ENCODE peak calls at places on chromosomes 12 and 14, in five cellular contexts. X, V, D, J and C are unnamed samples. For H3K27me3, the result is how much of the 10 kb centered on the place peaks cover.

GRCh38 chr14:42779024-42779423 is 1172.3 kb downstream of the LRFN5 start:
- DNase-seq in X (no peak), V (no peak), D (no peak), J (no peak), C (no peak)

GRCh38 chr12:121894633-121895032 is 6.0 kb downstream of the PSMD9 start:
- DNase-seq in X (no peak), V (peak), D (peak), J (peak), C (no peak)

GRCh38 chr12:114685320-114685781 is 1.4 kb upstream of the TBX3 start:
- DNase-seq in X (no peak), V (no peak), D (no peak), J (no peak), C (no peak)

GRCh38 chr12:3202734-3203446 is 125.7 kb downstream of the TSPAN9 start:
- DNase-seq in X (peak), V (no peak), D (peak), J (no peak), C (no peak)

GRCh38 chr12:52207895-52208294 is 16.1 kb upstream of the KRT80 start:
- DNase-seq in X (peak), V (peak), D (no peak), J (no peak), C (no peak)

GRCh38 chr14:26694521-26694920 is 96.7 kb upstream of the NOVA1 start:
- DNase-seq in X (no peak), V (no peak), D (no peak), J (no peak), C (no peak)

GRCh38 chr14:67269338-67270060 is 28.3 kb downstream of the PALS1 start:
- DNase-seq in X (no peak), V (peak), D (peak), J (peak), C (peak)

GRCh38 chr12:12975322-12976077 is 23.5 kb upstream of the GPRC5D start:
- DNase-seq in X (peak), V (peak), D (no peak), J (peak), C (no peak)

GRCh38 chr14:90703841-90704240 is 112.4 kb downstream of the TTC7B start:
- DNase-seq in X (no peak), V (no peak), D (no peak), J (no peak), C (no peak)

GRCh38 chr14:55957950-55958349 is 160.3 kb upstream of the PELI2 start:
- DNase-seq in X (peak), V (peak), D (no peak), J (no peak), C (no peak)

GRCh38 chr14:61678966-61679365 is 16.3 kb upstream of the HIF1A start:
- DNase-seq in X (no peak), V (peak), D (no peak), J (no peak), C (no peak)

GRCh38 chr12:103742349-103742784 is 98.7 kb downstream of the NT5DC3 start:
- DNase-seq in X (peak), V (peak), D (no peak), J (no peak), C (peak)

GRCh38 chr12:78864483-78865296 is at the start of gene SYT1:
- DNase-seq in X (peak), V (peak), D (peak), J (peak), C (peak)

GRCh38 chr12:104522985-104523719 is 66.4 kb downstream of the CHST11 start:
- DNase-seq in X (no peak), V (no peak), D (no peak), J (no peak), C (no peak)

GRCh38 chr14:52951730-52952481 is 1.1 kb upstream of the FERMT2 start:
- DNase-seq in X (peak), V (peak), D (peak), J (peak), C (no peak)

GRCh38 chr12:99372257-99372933 is 275.2 kb upstream of the GARIN6 start:
- DNase-seq in X (no peak), V (no peak), D (no peak), J (no peak), C (no peak)

GRCh38 chr14:56224691-56225681 is 106.8 kb downstream of the PELI2 start:
- DNase-seq in X (no peak), V (no peak), D (peak), J (no peak), C (no peak)

GRCh38 chr14:104224516-104225281 is 86.3 kb downstream of the KIF26A start:
- DNase-seq in X (no peak), V (no peak), D (peak), J (no peak), C (no peak)

GRCh38 chr12:66774921-66775320 is 96.0 kb upstream of the GRIP1 start:
- DNase-seq in X (no peak), V (no peak), D (no peak), J (no peak), C (no peak)

GRCh38 chr12:21607701-21608100 is 3.1 kb upstream of the GYS2 start:
- DNase-seq in X (no peak), V (peak), D (peak), J (no peak), C (peak)

GRCh38 chr12:82069931-82070514 is 288.2 kb downstream of the CCDC59 start:
- DNase-seq in X (no peak), V (no peak), D (no peak), J (no peak), C (no peak)

GRCh38 chr12:107244584-107244983 is 151.2 kb upstream of the CRY1 start:
- DNase-seq in X (no peak), V (no peak), D (no peak), J (no peak), C (no peak)

GRCh38 chr12:33432992-33433391 is 6.6 kb downstream of the SYT10 start:
- DNase-seq in X (no peak), V (no peak), D (no peak), J (no peak), C (no peak)

GRCh38 chr12:27226319-27226984 is 17.6 kb upstream of the STK38L start:
- DNase-seq in X (peak), V (peak), D (peak), J (no peak), C (no peak)

GRCh38 chr12:89932950-89933349 is 224.3 kb upstream of the ATP2B1 start:
- DNase-seq in X (peak), V (peak), D (no peak), J (peak), C (no peak)

GRCh38 chr12:53670308-53670707 is 5.6 kb downstream of the ATP5MC2 start:
- DNase-seq in X (no peak), V (peak), D (no peak), J (no peak), C (no peak)

GRCh38 chr14:97395068-97395467 is 597.9 kb downstream of the VRK1 start:
- DNase-seq in X (no peak), V (no peak), D (no peak), J (no peak), C (no peak)

GRCh38 chr14:20652996-20653975 is 11.8 kb upstream of the OR6S1 start:
- DNase-seq in X (peak), V (peak), D (peak), J (peak), C (no peak)

GRCh38 chr12:97837401-97837800 is 374.8 kb downstream of the RMST start:
- DNase-seq in X (peak), V (peak), D (peak), J (no peak), C (no peak)

GRCh38 chr12:80353254-80353653 is 90.8 kb upstream of the PTPRQ start:
- DNase-seq in X (peak), V (peak), D (peak), J (peak), C (peak)

GRCh38 chr14:95329941-95330340 is 10.2 kb upstream of the CLMN start:
- DNase-seq in X (no peak), V (no peak), D (no peak), J (no peak), C (no peak)

GRCh38 chr14:61542848-61543790 is 152.2 kb upstream of the HIF1A start:
- DNase-seq in X (no peak), V (no peak), D (no peak), J (no peak), C (no peak)

GRCh38 chr12:94585624-94586023 is 64.7 kb downstream of the TMCC3 start:
- DNase-seq in X (no peak), V (no peak), D (no peak), J (no peak), C (no peak)

DNA sequence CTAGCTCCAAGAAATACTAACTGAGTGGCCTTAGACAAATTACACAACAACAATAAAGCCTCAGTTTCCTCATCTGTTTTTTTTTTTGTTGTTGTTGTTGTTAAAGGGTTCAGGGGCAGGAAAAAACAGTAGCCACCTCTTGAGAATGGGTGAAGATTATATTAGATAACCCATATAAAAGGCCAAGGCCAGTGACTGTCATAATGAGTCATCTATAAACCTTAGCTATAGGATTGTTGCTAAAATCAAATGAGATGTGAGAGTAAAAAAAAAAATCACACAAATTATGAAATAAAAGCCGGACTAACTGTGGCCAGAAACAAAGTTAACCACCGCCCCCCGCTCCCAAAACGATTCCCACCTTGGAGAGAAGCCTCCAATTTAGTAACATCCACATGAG is 1.3 kb downstream of the NAA25 start:
- DNase-seq in X (no peak), V (no peak), D (no peak), J (no peak), C (no peak)
- H3K4me3 ChIP-seq in X (peak), V (peak), D (peak), J (peak), C (peak)

DNA sequence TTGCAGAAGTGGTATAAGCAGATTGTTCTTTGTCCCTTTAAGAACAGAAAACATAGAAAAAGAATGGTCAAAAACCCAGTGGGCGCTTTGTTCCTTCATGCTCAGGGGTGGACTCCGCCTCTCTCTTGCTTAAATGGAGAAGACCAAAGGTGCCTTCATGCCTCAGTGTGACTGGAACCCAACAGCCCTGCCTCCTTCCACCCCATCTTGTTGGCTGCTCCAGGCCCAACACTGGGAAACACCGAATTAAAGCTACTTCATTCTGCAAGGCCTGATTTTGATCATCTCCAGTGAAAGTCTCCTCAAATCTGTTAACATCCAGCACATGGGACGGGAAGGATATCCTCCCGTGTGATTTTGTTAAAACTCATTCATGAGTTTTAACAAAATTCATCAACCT is 103.7 kb downstream of the BCL11B start:
- DNase-seq in X (no peak), V (no peak), D (no peak), J (no peak), C (no peak)
- H3K27me3 ChIP-seq in X (under half), V (under half), D (under half), J (under half), C (under half)

DNA sequence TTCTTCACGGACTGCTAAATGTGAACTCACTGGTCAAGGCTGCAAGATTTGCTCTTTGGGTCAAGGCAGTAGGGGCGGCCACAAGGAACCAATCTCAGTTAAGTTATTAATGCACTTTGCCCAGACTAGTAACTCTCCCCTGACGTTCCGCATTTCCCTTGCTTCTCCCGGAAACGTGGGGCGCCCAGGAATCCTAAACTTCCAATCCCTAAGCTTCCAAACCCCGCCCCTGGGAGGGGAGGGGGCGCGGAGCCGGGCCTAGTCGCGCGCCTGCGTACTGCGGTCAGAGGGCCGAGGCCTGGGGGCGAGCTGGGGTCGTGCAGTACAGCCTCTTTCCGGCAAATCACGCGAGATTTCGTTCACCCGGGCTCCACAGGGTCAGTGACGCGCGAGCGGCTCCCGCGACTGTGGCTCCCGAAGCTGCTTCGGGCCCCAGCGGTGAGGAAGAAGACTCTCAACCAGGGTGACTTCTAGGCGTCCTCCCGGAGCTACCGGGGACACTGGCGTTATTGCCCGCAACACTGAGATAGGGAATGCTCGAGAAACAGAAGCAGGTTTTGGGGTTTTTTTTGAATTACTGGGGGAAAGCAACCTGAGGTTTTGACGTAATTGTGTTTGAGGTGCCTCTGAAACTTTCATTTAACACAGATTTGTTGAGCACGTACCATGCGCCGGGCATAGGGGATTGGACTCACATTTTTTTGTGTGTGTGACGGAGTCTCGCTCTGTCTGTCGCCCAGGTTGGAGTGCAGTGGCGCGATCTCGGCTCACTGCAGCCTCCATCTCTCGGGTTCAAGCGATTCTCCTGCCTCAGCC is at the start of gene PTGR2:
- DNase-seq in X (peak), V (peak), D (peak), J (peak), C (peak)
- TF ChIP-seq CTCF in X (peak), V (no peak), D (no peak), J (peak), C (no peak)

DNA sequence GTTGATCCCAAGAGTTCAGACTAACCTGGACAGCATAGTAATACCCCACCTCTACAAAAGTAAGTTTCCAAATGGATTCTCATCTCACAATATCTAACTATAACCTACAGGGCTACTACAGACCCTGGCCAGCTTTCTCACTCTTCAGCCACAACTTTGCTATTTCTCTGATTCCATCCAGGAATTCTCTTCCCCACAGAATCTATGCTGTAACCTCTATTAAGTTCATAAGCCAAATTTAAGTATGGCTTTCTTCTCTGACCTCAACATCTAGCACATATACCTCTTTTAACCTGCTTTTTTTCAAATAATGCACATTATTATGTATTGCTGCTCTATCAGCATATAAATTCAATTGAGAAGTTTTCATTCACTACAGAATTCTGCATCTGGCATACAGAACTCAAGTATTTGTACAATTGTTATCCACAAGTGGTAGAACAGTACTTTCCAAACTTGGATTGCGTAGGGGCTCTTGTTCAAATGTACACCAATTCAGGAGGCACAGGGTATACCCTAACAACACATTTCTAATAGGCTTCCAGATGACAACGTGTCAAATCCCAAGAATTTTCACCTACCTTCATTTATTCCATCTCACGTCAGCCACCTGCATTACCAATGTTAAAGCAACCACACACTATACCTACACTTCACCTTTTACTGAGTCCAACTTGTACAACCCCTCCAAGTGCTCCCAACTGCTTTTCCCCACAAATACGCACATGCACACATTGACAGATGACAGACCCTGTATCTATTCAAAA is 3.8 kb downstream of the RPS29 start:
- DNase-seq in X (no peak), V (no peak), D (no peak), J (no peak), C (no peak)
- H3K4me3 ChIP-seq in X (no peak), V (no peak), D (no peak), J (no peak), C (no peak)

DNA sequence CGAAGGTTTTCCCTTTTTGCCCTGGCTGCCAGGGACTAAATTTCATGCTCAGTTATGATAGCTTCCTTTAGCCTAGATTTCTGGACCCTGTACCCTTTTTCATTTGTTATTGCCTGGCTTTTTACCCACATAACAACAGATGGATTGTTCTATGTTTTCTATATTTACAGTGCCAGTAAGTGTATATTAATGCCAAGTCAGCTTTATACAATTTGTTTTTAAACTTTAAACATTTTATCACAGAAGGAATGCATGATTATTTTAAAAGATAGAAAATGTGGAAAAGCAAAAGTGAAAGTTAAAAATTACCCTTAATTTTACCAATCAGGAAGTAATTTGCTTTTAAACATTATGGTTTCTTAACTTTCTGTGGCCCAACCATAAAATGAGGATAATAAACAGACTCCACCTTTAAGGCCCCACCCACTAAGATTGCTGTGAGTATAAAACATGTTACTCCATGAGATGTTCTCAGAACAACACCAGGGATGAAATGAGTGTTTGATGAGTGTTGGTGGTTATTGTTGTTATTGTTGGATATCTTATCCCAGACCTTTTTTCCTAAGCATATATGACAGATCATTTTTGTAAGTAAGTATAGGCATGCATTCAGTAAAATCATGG is 496.7 kb downstream of the EGLN3 start:
- DNase-seq in X (no peak), V (no peak), D (no peak), J (no peak), C (no peak)
- H3K27me3 ChIP-seq in X (under half), V (under half), D (under half), J (under half), C (under half)

GRCh38 chr12:8950287-8950574 is 786 bp upstream of the M6PR start:
- DNase-seq in X (no peak), V (no peak), D (no peak), J (no peak), C (no peak)
- TF ChIP-seq CTCF in X (no peak), V (no peak), D (no peak), J (no peak), C (no peak)

GRCh38 chr14:64715146-64715627 is 11.0 kb downstream of the PLEKHG3 start:
- DNase-seq in X (no peak), V (no peak), D (no peak), J (no peak), C (no peak)
- H3K4me3 ChIP-seq in X (no peak), V (no peak), D (no peak), J (no peak), C (no peak)

DNA sequence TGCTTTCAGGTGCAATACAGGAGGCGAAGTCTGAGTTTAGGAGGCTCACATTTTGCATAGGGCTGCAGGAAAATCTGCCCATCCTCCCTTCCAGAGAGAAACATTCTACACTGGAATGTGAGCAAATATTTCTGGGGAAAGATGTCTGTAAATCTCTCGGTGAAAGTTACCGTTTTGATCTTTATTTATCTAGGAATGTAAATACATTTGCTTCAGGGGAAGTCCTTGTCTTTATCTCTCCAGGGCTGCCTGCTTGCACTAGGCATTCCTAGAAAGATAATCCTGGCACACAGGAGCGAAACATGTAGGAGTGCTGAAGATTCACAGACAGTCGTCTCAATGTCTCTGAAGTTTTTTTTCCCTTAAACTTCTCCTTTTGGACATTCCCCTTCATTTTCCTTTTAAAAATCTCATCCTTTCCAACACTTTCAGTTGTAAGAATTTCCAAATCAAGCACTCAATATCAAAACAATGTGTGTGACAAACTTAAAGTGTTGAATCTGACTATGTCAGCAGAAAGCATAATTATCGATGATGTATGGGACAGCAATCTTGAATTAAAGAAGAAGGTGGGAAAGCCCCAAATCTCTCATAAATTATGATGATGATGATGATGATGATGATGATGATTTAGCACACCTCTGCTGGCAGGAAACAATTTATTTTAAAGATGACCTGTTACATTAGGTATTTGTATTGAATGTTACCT is 113.4 kb upstream of the RESF1 start:
- DNase-seq in X (no peak), V (no peak), D (peak), J (no peak), C (no peak)
- H3K27me3 ChIP-seq in X (under half), V (under half), D (under half), J (under half), C (under half)